ENCODE peak calls at places on chromosomes 2 and 18, in six cellular contexts. X is HFF-Myc, I is transverse colon, N is IMR-90, F is ELR, S is GM23248. D is an unnamed sample.

GRCh38 chr2:17476060-17476459 is 42.2 kb downstream of the RAD51AP2 start:
- DNase-seq in X (no peak), I (no peak), N (no peak), F (no peak), S (no peak), D (no peak)

GRCh38 chr18:13389491-13390131 is 171.1 kb downstream of the LDLRAD4 start:
- DNase-seq in X (no peak), I (no peak), N (no peak), F (no peak), S (no peak), D (no peak)

GRCh38 chr2:241820625-241821384 is 11.8 kb downstream of the NEU4 start:
- DNase-seq in X (no peak), I (peak; percentile 7), N (no peak), F (no peak), S (no peak), D (no peak)

GRCh38 chr2:127609818-127610217 is 36.1 kb upstream of the GPR17 start:
- DNase-seq in X (no peak), I (no peak), N (no peak), F (no peak), S (no peak), D (no peak)

GRCh38 chr2:230751062-230751461 is 38.4 kb downstream of the CAB39 start:
- DNase-seq in X (peak; percentile 70), I (no peak), N (peak; percentile 88), F (peak; percentile 91), S (peak; percentile 90), D (no peak)

GRCh38 chr18:11487390-11487789 is 122.0 kb upstream of the SLC35G4 start:
- DNase-seq in X (no peak), I (no peak), N (no peak), F (no peak), S (no peak), D (no peak)

GRCh38 chr2:184554736-184555135 is 43.6 kb upstream of the ZNF804A start:
- DNase-seq in X (no peak), I (no peak), N (peak; percentile 10), F (peak; percentile 80), S (peak; percentile 36), D (no peak)

GRCh38 chr2:218145124-218145523 is 19.3 kb downstream of the CXCR2 start:
- DNase-seq in X (no peak), I (peak; percentile 13), N (no peak), F (no peak), S (no peak), D (no peak)

GRCh38 chr2:85243101-85244072 is 84.4 kb downstream of the TGOLN2 start:
- DNase-seq in X (no peak), I (peak; percentile 39), N (no peak), F (peak; percentile 33), S (peak; percentile 20), D (no peak)

GRCh38 chr2:138602166-138602460 is 100.5 kb downstream of the SPOPL start:
- DNase-seq in X (no peak), I (no peak), N (no peak), F (no peak), S (no peak), D (no peak)

GRCh38 chr2:170247882-170248393 is 70.0 kb downstream of the MYO3B start:
- DNase-seq in X (no peak), I (no peak), N (no peak), F (no peak), S (no peak), D (no peak)

GRCh38 chr2:41854227-41854626 is 193.6 kb upstream of the PKDCC start:
- DNase-seq in X (no peak), I (no peak), N (peak; percentile 64), F (peak; percentile 40), S (peak; percentile 57), D (no peak)

D was measured in stimulated activated CD8-positive, alpha-beta memory T cell treated with anti-CD3 and anti-CD28 coated beads, Interleukin-4, amount 100 ng/mL, for 24 hours.